ENCODE peak calls at places on chromosomes 12 and 14, in six cellular contexts. A is HL-60, F is GM12864, N is mucosa of descending colon, H is tibial artery, Z is body of pancreas. V is an unnamed sample.
A peak's percentile ranks its signal among the peaks of the same experiment; 100 is the strongest.

GRCh38 chr14:61463664-61464063 is 142.3 kb downstream of the PRKCH start:
- DNase-seq in H (no peak), A (no peak), N (no peak), Z (no peak), F (no peak), V (no peak)

GRCh38 chr14:61429316-61429715 is 107.9 kb downstream of the PRKCH start:
- DNase-seq in N (no peak), F (no peak), Z (no peak), A (no peak), H (no peak), V (no peak)

GRCh38 chr14:37436519-37436918 is 158.5 kb downstream of the FOXA1 start:
- DNase-seq in H (no peak), A (no peak), N (no peak), F (no peak), Z (no peak), V (no peak)

GRCh38 chr12:128827724-128828123 is 4.0 kb upstream of the SLC15A4 start:
- DNase-seq in F (no peak), Z (no peak), H (no peak), N (no peak), A (no peak), V (no peak)

GRCh38 chr12:15496738-15497137 is 174.4 kb downstream of the PTPRO start:
- DNase-seq in H (no peak), N (no peak), Z (no peak), A (no peak), F (no peak), V (no peak)

GRCh38 chr14:77212933-77213656 is 31.5 kb downstream of the TMEM63C start:
- DNase-seq in Z (peak; percentile 58), H (no peak), F (no peak), N (no peak), A (no peak), V (peak; percentile 65)

GRCh38 chr12:132319991-132320570 is 9.3 kb downstream of the GALNT9 start:
- DNase-seq in A (no peak), F (no peak), H (no peak), N (peak; percentile 26), Z (no peak), V (no peak)

GRCh38 chr14:104787736-104788532 is 7.6 kb downstream of the AKT1 start:
- DNase-seq in H (peak; percentile 48), F (no peak), A (no peak), N (no peak), Z (no peak), V (no peak)

GRCh38 chr14:69616408-69616773 is 5.0 kb downstream of the SUSD6 start:
- DNase-seq in F (no peak), H (no peak), A (no peak), Z (no peak), N (no peak), V (no peak)

GRCh38 chr14:84646791-84647500 is 883.0 kb upstream of the FLRT2 start:
- DNase-seq in F (no peak), A (no peak), H (no peak), Z (no peak), N (no peak), V (no peak)

GRCh38 chr12:12121022-12121421 is 50.3 kb downstream of the BCL2L14 start:
- DNase-seq in Z (no peak), N (no peak), F (no peak), A (no peak), H (no peak), V (no peak)

GRCh38 chr12:80936642-80937390 is 918 bp downstream of the LIN7A start:
- DNase-seq in A (no peak), H (peak; percentile 21), F (peak; percentile 3), Z (peak; percentile 22), N (peak; percentile 55), V (peak; percentile 34)

GRCh38 chr12:20601668-20602280 is 93.4 kb upstream of the SLCO1C1 start:
- DNase-seq in Z (no peak), N (no peak), F (no peak), H (no peak), A (no peak), V (peak; percentile 30)

GRCh38 chr14:105090493-105091334 is 25.5 kb upstream of the GPR132 start:
- DNase-seq in F (peak; percentile 44), N (peak; percentile 89), Z (peak; percentile 88), A (peak; percentile 67), H (peak; percentile 81), V (peak; percentile 86)

GRCh38 chr14:57266060-57266459 is 2.6 kb downstream of the EXOC5 start:
- DNase-seq in H (no peak), F (no peak), Z (no peak), N (no peak), A (no peak), V (no peak)

GRCh38 chr12:104381721-104382480 is 74.8 kb upstream of the CHST11 start:
- DNase-seq in Z (peak; percentile 85), A (peak; percentile 48), F (peak; percentile 60), N (peak; percentile 70), H (peak; percentile 76), V (peak; percentile 87)

GRCh38 chr14:21039059-21039422 is 3.1 kb upstream of the RNASE7 start:
- DNase-seq in F (no peak), A (no peak), Z (peak; percentile 90), H (peak; percentile 81), N (peak; percentile 85), V (no peak)

GRCh38 chr14:61526405-61527312 is 168.7 kb upstream of the HIF1A start:
- DNase-seq in Z (peak; percentile 93), F (no peak), A (no peak), N (no peak), H (no peak), V (peak; percentile 64)

GRCh38 chr12:113314121-113314529 is 20.8 kb downstream of the SLC8B1 start:
- DNase-seq in A (no peak), F (no peak), N (no peak), Z (no peak), H (no peak), V (no peak)

GRCh38 chr12:113315358-113315757 is 19.6 kb downstream of the SLC8B1 start:
- DNase-seq in A (no peak), Z (no peak), H (no peak), F (no peak), N (no peak), V (no peak)

GRCh38 chr12:113317122-113317521 is 17.8 kb downstream of the SLC8B1 start:
- DNase-seq in F (no peak), Z (no peak), A (no peak), H (no peak), N (no peak), V (no peak)

GRCh38 chr12:113318046-113318656 is 16.8 kb downstream of the SLC8B1 start:
- DNase-seq in N (no peak), H (no peak), A (no peak), Z (no peak), F (no peak), V (no peak)

DNA sequence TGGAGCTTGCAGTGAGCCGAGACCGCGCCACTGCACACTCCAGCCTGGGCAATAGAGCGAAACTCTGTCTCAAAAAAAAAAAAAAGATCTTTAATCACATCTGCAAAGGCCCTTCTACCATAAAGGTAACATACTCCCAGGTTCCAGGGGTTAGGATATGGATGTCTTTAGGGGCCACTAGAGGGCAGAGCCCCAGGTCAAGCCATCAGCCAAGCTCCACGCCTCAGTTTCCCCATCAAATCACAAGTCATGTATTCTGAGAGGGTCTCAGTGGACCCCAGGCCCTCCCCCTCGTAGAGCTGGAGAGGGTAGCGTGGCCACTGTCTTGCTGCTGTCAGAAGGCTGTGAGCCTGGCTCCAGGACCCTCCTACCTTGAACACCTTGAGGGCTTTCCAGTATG is 18.8 kb downstream of the SLC8B1 start:
- DNase-seq in Z (no peak), N (no peak), F (no peak), H (no peak), A (no peak), V (no peak)
- TF ChIP-seq CTCF in Z (no peak), N (no peak), F (peak; percentile 42), H (no peak), A (no peak), V (no peak)

GRCh38 chr14:64637735-64638473 is 66.3 kb upstream of the PLEKHG3 start:
- DNase-seq in Z (no peak), F (no peak), A (no peak), N (no peak), H (no peak), V (no peak)

GRCh38 chr14:64636208-64636979 is 67.8 kb upstream of the PLEKHG3 start:
- DNase-seq in N (peak; percentile 67), H (peak; percentile 48), F (no peak), A (peak; percentile 21), Z (peak; percentile 76), V (peak; percentile 68)

GRCh38 chr14:64636980-64637429 is 67.2 kb upstream of the PLEKHG3 start:
- DNase-seq in N (no peak), H (no peak), A (no peak), Z (no peak), F (no peak), V (no peak)

GRCh38 chr14:64632056-64632455 is 72.2 kb upstream of the PLEKHG3 start:
- DNase-seq in Z (no peak), N (no peak), A (no peak), H (no peak), F (no peak), V (no peak)

GRCh38 chr14:64634558-64634957 is 69.7 kb upstream of the PLEKHG3 start:
- DNase-seq in N (no peak), A (no peak), Z (no peak), F (no peak), H (no peak), V (no peak)
- TF ChIP-seq CTCF in N (no peak), A (no peak), Z (no peak), F (no peak), H (no peak), V (no peak)

DNA sequence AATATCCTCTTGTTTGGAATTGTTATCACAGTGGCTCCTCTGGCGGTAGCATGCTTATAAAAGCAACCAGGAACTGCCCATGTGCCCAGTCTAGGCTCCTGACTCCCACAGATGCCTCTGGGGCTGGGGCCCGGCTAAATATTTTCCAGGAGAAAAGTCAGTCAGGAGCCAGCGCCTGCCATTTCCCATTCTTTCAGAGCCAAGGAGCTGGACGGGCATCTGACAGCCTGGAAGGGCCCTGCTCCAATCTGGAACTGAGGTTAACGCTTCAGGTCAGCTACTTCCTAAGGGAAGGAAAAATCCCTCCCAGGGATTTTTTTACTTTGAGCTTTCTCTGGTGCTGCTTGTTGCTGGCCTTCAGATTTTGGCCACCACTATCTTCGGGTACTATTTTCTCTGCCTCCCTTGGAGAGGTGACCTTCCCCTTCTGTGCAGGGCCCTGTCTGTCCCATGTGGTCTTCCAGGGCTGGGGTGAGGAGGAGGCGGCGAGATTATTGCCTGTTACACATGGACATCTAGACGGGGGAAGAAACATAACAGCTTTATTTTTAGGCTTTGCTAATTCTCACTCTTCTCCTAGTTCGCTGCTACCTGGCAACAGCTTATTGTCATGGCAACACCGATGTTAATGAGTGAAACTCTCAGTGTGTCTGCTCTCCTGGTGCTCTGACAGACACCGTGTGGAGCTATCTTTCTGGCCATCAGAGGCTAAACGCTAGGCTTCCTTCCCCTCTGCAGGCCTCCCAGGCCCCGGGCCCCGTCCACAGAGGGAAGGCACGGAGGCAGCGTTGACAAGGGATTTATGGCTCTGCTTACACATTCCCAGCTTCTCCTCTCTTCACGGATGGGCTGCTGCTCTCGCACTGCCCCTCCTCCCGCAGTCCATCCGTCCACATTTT is 160.4 kb downstream of the CACNA1C start:
- DNase-seq in F (no peak), A (no peak), Z (no peak), H (no peak), N (no peak), V (no peak)
- TF ChIP-seq CTCF in F (no peak), A (no peak), Z (no peak), H (no peak), N (no peak), V (no peak)

DNA sequence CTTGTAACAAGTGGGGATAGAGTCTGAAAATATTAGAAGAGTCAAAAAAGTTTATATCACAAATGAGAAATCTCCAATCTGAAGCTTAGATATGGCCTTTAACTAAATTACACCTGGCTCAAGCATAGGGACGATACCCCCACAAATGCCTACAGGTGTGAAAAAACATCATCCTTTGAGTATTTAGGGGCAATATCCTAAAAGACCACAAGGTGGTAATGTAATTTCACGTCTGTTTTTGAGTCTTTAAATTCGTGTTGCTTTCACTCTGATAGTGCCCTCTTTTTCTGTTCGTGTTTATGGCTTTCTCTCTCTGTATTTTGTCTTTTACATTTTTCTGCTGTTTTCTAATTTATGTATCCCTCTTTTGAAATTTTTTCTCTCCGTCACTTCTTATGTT is 84.3 kb downstream of the ETNK1 start:
- DNase-seq in N (no peak), F (peak; percentile 12), A (no peak), H (no peak), Z (no peak), V (peak; percentile 38)
- TF ChIP-seq CTCF in N (no peak), F (peak; percentile 52), A (no peak), H (peak; percentile 90), Z (no peak), V (peak; percentile 38)